ENCODE peak calls at places on chromosomes 12 and 14, in four cellular contexts. One of them, this sample, is unnamed.

GRCh38 chr12:121668750-121669524 is 517 bp downstream of the MORN3 start:
- DNase-seq in GM23338: peak; percentile 92
- DNase-seq in GM06990: no peak
- DNase-seq in astrocyte of the spinal cord: no peak
- DNase-seq in this sample: peak; percentile 57

GRCh38 chr14:83568141-83568540 is 1961.8 kb upstream of the FLRT2 start:
- DNase-seq in astrocyte of the spinal cord: no peak
- DNase-seq in GM06990: no peak
- DNase-seq in GM23338: no peak
- DNase-seq in this sample: no peak

GRCh38 chr14:99574099-99574880 is 29.7 kb downstream of the CCDC85C start:
- DNase-seq in GM23338: peak; percentile 84
- DNase-seq in astrocyte of the spinal cord: peak; percentile 56
- DNase-seq in GM06990: no peak
- DNase-seq in this sample: no peak

GRCh38 chr14:52703664-52704063 is 3.3 kb upstream of the PSMC6 start:
- DNase-seq in GM06990: no peak
- DNase-seq in GM23338: no peak
- DNase-seq in astrocyte of the spinal cord: no peak
- DNase-seq in this sample: no peak

GRCh38 chr14:73753043-73753886 is 39.1 kb upstream of the PNMA1 start:
- DNase-seq in astrocyte of the spinal cord: peak; percentile 22
- DNase-seq in GM06990: no peak
- DNase-seq in GM23338: no peak
- DNase-seq in this sample: peak; percentile 42

GRCh38 chr12:113396200-113396599 is 7.5 kb downstream of the SDS start:
- DNase-seq in astrocyte of the spinal cord: no peak
- DNase-seq in GM23338: no peak
- DNase-seq in GM06990: no peak
- DNase-seq in this sample: no peak

GRCh38 chr12:1846421-1847405 is 26.3 kb downstream of the LRTM2 start:
- DNase-seq in GM23338: no peak
- DNase-seq in GM06990: no peak
- DNase-seq in astrocyte of the spinal cord: no peak
- DNase-seq in this sample: no peak

GRCh38 chr12:99026332-99027116 is 381.4 kb downstream of the APAF1 start:
- DNase-seq in GM06990: no peak
- DNase-seq in GM23338: peak; percentile 58
- DNase-seq in astrocyte of the spinal cord: no peak
- DNase-seq in this sample: no peak

GRCh38 chr12:115261691-115262398 is 577.9 kb upstream of the TBX3 start:
- DNase-seq in GM06990: no peak
- DNase-seq in astrocyte of the spinal cord: no peak
- DNase-seq in GM23338: no peak
- DNase-seq in this sample: peak; percentile 19

GRCh38 chr14:104119119-104119699 is 19.2 kb upstream of the KIF26A start:
- DNase-seq in GM23338: no peak
- DNase-seq in GM06990: no peak
- DNase-seq in astrocyte of the spinal cord: no peak
- DNase-seq in this sample: no peak

GRCh38 chr12:30795410-30795659 is 40.6 kb upstream of the CAPRIN2 start:
- DNase-seq in GM06990: no peak
- DNase-seq in astrocyte of the spinal cord: peak; percentile 91
- DNase-seq in GM23338: no peak
- DNase-seq in this sample: no peak

DNA sequence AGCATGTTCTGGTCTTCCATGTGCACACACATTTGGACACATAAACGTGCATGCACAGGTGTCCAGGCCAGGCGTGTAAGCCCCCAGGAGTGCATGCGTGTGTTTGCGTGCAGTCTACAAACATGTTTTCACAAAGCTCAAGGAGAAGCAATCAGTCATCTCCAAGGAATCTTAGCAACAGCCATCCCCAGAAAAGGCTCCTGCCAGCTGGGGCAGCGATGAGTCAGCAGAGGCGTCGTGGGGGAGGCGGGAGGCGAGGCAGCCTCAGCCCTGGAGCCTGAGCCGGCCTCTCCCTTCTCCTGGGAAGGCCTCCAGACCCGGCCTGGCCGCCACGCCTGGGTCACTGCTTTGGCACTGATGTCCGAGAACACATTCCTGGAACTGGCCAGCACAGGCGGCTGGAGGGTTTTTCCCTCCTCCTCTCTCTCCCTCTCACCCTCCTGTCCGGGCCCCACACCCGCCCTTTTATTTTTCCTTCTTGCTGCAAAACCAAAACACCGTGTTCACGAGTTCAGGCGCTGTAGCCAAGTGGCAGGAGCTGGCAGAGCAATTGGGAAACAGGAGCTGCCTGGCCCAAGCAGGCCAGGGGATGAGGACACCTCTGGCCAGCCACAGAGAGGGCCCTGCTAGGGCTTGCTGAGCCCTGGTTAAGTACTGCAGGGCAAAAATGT is 92.7 kb downstream of the LRRC74A start:
- DNase-seq in astrocyte of the spinal cord: peak; percentile 99
- DNase-seq in GM06990: no peak
- DNase-seq in GM23338: peak; percentile 75
- DNase-seq in this sample: no peak
- TF ChIP-seq CTCF in astrocyte of the spinal cord: no peak
- TF ChIP-seq CTCF in GM06990: peak; percentile 20
- TF ChIP-seq CTCF in GM23338: peak; percentile 40
- TF ChIP-seq CTCF in this sample: no peak

GRCh38 chr12:47821346-47821706 is 1.6 kb upstream of the HDAC7 start:
- DNase-seq in astrocyte of the spinal cord: no peak
- DNase-seq in GM23338: no peak
- DNase-seq in GM06990: no peak
- DNase-seq in this sample: no peak
- H3K4me3 ChIP-seq in astrocyte of the spinal cord: no peak overlapping the region
- H3K4me3 ChIP-seq in GM23338: peak overlapping the region; percentile 87
- H3K4me3 ChIP-seq in GM06990: no peak overlapping the region
- H3K4me3 ChIP-seq in this sample: no peak overlapping the region

GRCh38 chr12:108850854-108851573 is 6.4 kb downstream of the SSH1 start:
- DNase-seq in GM06990: peak; percentile 57
- DNase-seq in GM23338: no peak
- DNase-seq in astrocyte of the spinal cord: peak; percentile 81
- DNase-seq in this sample: peak; percentile 85

GRCh38 chr12:108852674-108853073 is 4.7 kb downstream of the SSH1 start:
- DNase-seq in GM23338: no peak
- DNase-seq in GM06990: no peak
- DNase-seq in astrocyte of the spinal cord: no peak
- DNase-seq in this sample: no peak

GRCh38 chr12:108846320-108846719 is 11.1 kb downstream of the SSH1 start:
- DNase-seq in GM23338: no peak
- DNase-seq in astrocyte of the spinal cord: no peak
- DNase-seq in GM06990: no peak
- DNase-seq in this sample: no peak

GRCh38 chr12:108847705-108848104 is 9.7 kb downstream of the SSH1 start:
- DNase-seq in GM06990: no peak
- DNase-seq in GM23338: no peak
- DNase-seq in astrocyte of the spinal cord: no peak
- DNase-seq in this sample: no peak

GRCh38 chr12:108849653-108850052 is 7.7 kb downstream of the SSH1 start:
- DNase-seq in GM06990: no peak
- DNase-seq in GM23338: peak; percentile 52
- DNase-seq in astrocyte of the spinal cord: peak; percentile 24
- DNase-seq in this sample: no peak
- TF ChIP-seq CTCF in GM06990: no peak
- TF ChIP-seq CTCF in GM23338: no peak
- TF ChIP-seq CTCF in astrocyte of the spinal cord: no peak
- TF ChIP-seq CTCF in this sample: no peak

GRCh38 chr12:106710143-106710893 is 64.2 kb upstream of the RIC8B start:
- DNase-seq in GM06990: no peak
- DNase-seq in astrocyte of the spinal cord: no peak
- DNase-seq in GM23338: peak; percentile 37
- DNase-seq in this sample: no peak
- H3K4me3 ChIP-seq in GM06990: no peak overlapping the region
- H3K4me3 ChIP-seq in astrocyte of the spinal cord: no peak overlapping the region
- H3K4me3 ChIP-seq in GM23338: no peak overlapping the region
- H3K4me3 ChIP-seq in this sample: no peak overlapping the region

GRCh38 chr12:63766498-63766897 is 13.2 kb upstream of the RXYLT1 start:
- DNase-seq in GM06990: no peak
- DNase-seq in astrocyte of the spinal cord: no peak
- DNase-seq in GM23338: no peak
- DNase-seq in this sample: no peak
- TF ChIP-seq CTCF in GM06990: no peak
- TF ChIP-seq CTCF in astrocyte of the spinal cord: peak; percentile 29
- TF ChIP-seq CTCF in GM23338: no peak
- TF ChIP-seq CTCF in this sample: peak; percentile 3

GRCh38 chr12:33588725-33589405 is 149.2 kb upstream of the SYT10 start:
- DNase-seq in astrocyte of the spinal cord: no peak
- DNase-seq in GM06990: no peak
- DNase-seq in GM23338: no peak
- DNase-seq in this sample: no peak
- H3K4me3 ChIP-seq in astrocyte of the spinal cord: no peak overlapping the region
- H3K4me3 ChIP-seq in GM06990: no peak overlapping the region
- H3K4me3 ChIP-seq in GM23338: no peak overlapping the region
- H3K4me3 ChIP-seq in this sample: no peak overlapping the region

GRCh38 chr12:125544979-125545378 is 479.7 kb downstream of the AACS start:
- DNase-seq in astrocyte of the spinal cord: no peak
- DNase-seq in GM23338: no peak
- DNase-seq in GM06990: no peak
- DNase-seq in this sample: no peak

GRCh38 chr12:125552223-125552747 is 487.1 kb downstream of the AACS start:
- DNase-seq in GM06990: no peak
- DNase-seq in astrocyte of the spinal cord: no peak
- DNase-seq in GM23338: no peak
- DNase-seq in this sample: no peak

GRCh38 chr12:125549171-125549570 is 483.9 kb downstream of the AACS start:
- DNase-seq in GM06990: no peak
- DNase-seq in astrocyte of the spinal cord: no peak
- DNase-seq in GM23338: no peak
- DNase-seq in this sample: no peak

DNA sequence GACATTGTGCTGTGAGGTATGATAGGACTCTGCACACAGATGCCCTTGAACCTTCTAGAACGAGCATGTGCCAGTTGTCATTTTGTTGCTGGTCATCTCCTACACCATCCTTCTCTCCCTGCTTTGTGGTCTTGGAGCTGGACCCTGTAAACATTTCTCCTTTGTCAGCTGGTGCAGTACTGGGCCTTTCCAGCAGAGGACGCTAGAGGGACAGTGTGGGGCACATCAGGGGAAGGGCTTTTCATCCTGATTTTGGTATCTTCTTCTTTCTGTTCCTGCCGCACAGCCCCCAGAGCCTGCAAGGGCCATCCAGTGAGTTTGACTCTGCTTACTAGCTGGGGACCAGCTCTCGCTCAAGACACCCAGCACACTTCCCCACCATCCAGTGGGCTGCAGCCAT is 484.6 kb downstream of the AACS start:
- DNase-seq in GM06990: no peak
- DNase-seq in GM23338: peak; percentile 51
- DNase-seq in astrocyte of the spinal cord: no peak
- DNase-seq in this sample: peak; percentile 14
- TF ChIP-seq CTCF in GM06990: peak; percentile 66
- TF ChIP-seq CTCF in GM23338: peak; percentile 86
- TF ChIP-seq CTCF in astrocyte of the spinal cord: peak; percentile 36
- TF ChIP-seq CTCF in this sample: peak; percentile 76

DNA sequence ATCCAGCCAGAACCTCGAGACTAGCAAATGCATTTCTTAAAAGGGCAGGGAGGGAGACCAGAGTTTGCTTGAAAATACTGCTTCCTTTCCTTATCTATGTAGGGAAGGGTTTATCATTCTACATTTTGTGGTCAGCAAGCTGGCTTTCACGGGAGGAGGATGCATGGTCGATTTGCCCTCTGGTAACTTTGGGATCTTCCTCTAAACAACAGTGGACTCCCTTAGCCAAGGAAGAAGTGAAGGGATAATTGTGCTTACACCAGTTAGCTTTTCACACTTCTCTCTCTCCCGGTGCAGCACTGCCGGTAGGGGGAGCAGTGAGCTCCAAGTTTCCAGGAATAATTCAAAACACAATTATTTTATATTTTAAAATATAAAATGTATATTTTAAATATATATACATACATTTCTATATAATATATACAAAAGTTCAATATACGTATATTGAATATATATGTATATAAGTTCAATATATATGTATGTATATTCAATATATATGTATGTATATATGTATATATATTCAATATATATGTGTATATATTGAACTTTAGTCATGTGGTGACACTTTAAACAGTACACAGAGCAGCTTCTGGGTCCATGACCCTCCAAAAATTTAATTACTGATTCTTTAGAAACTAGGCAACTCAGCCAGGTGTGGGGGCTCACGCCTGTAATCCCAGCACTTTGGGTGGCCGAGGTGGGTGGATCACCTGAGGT is 4.5 kb upstream of the ACACB start:
- DNase-seq in astrocyte of the spinal cord: peak; percentile 73
- DNase-seq in GM06990: no peak
- DNase-seq in GM23338: peak; percentile 65
- DNase-seq in this sample: peak; percentile 34
- H3K4me3 ChIP-seq in astrocyte of the spinal cord: peak overlapping the region; percentile 52
- H3K4me3 ChIP-seq in GM06990: no peak overlapping the region
- H3K4me3 ChIP-seq in GM23338: peak overlapping the region; percentile 51
- H3K4me3 ChIP-seq in this sample: no peak overlapping the region

GRCh38 chr12:52307836-52308806 is 13.1 kb downstream of the KRT83 start:
- DNase-seq in GM23338: peak; percentile 89
- DNase-seq in GM06990: peak; percentile 68
- DNase-seq in astrocyte of the spinal cord: peak; percentile 20
- DNase-seq in this sample: no peak
- TF ChIP-seq CTCF in GM23338: no peak
- TF ChIP-seq CTCF in GM06990: peak; percentile 4
- TF ChIP-seq CTCF in astrocyte of the spinal cord: no peak
- TF ChIP-seq CTCF in this sample: no peak

DNA sequence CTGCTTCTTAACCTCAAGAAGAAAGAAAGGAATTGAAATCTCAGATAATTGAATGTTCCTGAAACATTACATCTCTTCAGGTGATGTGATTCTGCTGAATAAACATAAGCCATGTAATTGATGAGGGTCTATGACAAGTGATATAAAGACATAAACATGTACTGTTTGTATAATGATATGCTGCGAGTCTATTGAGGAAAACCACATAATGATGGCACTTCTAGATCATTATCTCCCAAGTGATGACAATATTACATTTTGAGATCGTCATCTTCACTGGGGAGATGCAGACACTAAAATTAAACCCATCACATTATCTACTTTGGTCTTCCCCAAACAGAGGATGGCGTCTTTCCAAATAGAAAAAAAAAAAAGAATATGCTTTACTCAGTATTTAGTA is 457 bp upstream of the PTPRB start:
- DNase-seq in GM06990: no peak
- DNase-seq in GM23338: no peak
- DNase-seq in astrocyte of the spinal cord: no peak
- DNase-seq in this sample: no peak
- H3K4me3 ChIP-seq in GM06990: no peak overlapping the region
- H3K4me3 ChIP-seq in GM23338: no peak overlapping the region
- H3K4me3 ChIP-seq in astrocyte of the spinal cord: no peak overlapping the region
- H3K4me3 ChIP-seq in this sample: no peak overlapping the region